ENCODE peak calls at places on chromosomes 2 and 18, in ten cellular contexts. C, K, T, M, R, Y, A, S, L and B are unnamed samples.
A peak's percentile ranks its signal among the peaks of the same experiment; 100 is the strongest.

GRCh38 chr2:1772868-1773267 is 28.6 kb upstream of the PXDN start:
- DNase-seq in T (no peak), Y (no peak), C (no peak), M (no peak), A (no peak), L (no peak), K (no peak), R (no peak), S (no peak), B (no peak)

GRCh38 chr18:74353169-74353775 is 37.6 kb downstream of the C18orf63 start:
- DNase-seq in T (no peak), A (peak; percentile 72), S (no peak), M (peak; percentile 49), K (peak; percentile 66), R (peak; percentile 36), C (peak; percentile 37), L (peak; percentile 30), Y (peak; percentile 74), B (peak; percentile 58)

GRCh38 chr18:7601249-7601620 is 34.1 kb downstream of the PTPRM start:
- DNase-seq in Y (peak; percentile 87), A (no peak), M (no peak), T (no peak), S (no peak), C (no peak), K (no peak), L (no peak), R (no peak), B (no peak)

GRCh38 chr2:195606179-195606578 is 50.8 kb upstream of the SLC39A10 start:
- DNase-seq in C (no peak), K (no peak), Y (no peak), L (no peak), T (no peak), S (no peak), R (no peak), M (no peak), A (no peak), B (no peak)

GRCh38 chr18:3892141-3892540 is 442.2 kb downstream of the TGIF1 start:
- DNase-seq in Y (no peak), R (no peak), M (no peak), A (no peak), T (no peak), L (no peak), S (no peak), K (no peak), C (no peak), B (no peak)

GRCh38 chr2:50691518-50691917 is 340.4 kb downstream of the NRXN1 start:
- DNase-seq in A (no peak), R (no peak), K (no peak), S (no peak), L (no peak), T (no peak), C (no peak), M (no peak), Y (no peak), B (no peak)

GRCh38 chr18:26057208-26057821 is 33.1 kb downstream of the SS18 start:
- DNase-seq in K (no peak), R (no peak), M (no peak), A (no peak), T (no peak), Y (peak; percentile 46), C (no peak), S (no peak), L (no peak), B (no peak)

GRCh38 chr2:132421198-132421780 is 4.7 kb downstream of the GPR39 start:
- DNase-seq in Y (no peak), M (no peak), C (no peak), K (no peak), L (no peak), T (no peak), A (no peak), S (no peak), R (no peak), B (no peak)

GRCh38 chr18:29753379-29753778 is 1289.2 kb downstream of the DSC3 start:
- DNase-seq in C (no peak), S (no peak), L (no peak), A (no peak), Y (peak; percentile 12), R (no peak), M (no peak), K (no peak), T (no peak), B (no peak)

GRCh38 chr18:11324956-11325873 is 175.8 kb upstream of the PIEZO2 start:
- DNase-seq in Y (peak; percentile 93), C (no peak), M (no peak), A (no peak), K (peak; percentile 80), S (no peak), T (no peak), R (no peak), L (no peak), B (peak; percentile 22)

GRCh38 chr2:17791121-17791902 is 24.9 kb upstream of the MSGN1 start:
- DNase-seq in S (no peak), T (no peak), C (no peak), R (no peak), L (no peak), A (no peak), K (no peak), Y (peak; percentile 79), M (no peak), B (no peak)

GRCh38 chr18:59388817-59389216 is 29.8 kb upstream of the LMAN1 start:
- DNase-seq in M (no peak), K (no peak), T (no peak), C (no peak), A (no peak), L (no peak), Y (peak; percentile 26), S (no peak), R (no peak), B (no peak)

GRCh38 chr2:143398701-143399260 is 269.6 kb downstream of the ARHGAP15 start:
- DNase-seq in S (no peak), K (no peak), R (no peak), L (no peak), Y (no peak), T (no peak), M (no peak), A (no peak), C (peak; percentile 4), B (no peak)

GRCh38 chr2:143056548-143056947 is 72.7 kb upstream of the ARHGAP15 start:
- DNase-seq in M (no peak), Y (no peak), C (no peak), R (no peak), K (no peak), T (no peak), S (no peak), A (no peak), L (no peak), B (no peak)

GRCh38 chr18:55229682-55230081 is 270.4 kb upstream of the CCDC68 start:
- DNase-seq in M (no peak), C (no peak), K (no peak), T (no peak), A (no peak), R (no peak), Y (no peak), L (no peak), S (no peak), B (no peak)